ENCODE peak calls at places on chromosomes 2 and 18, in seven cellular contexts. E is neural progenitor cell, B is AG09309, A is sigmoid colon, X is osteocyte, H is MCF 10A, F is astrocyte of the spinal cord. G is an unnamed sample.
A peak's percentile ranks its signal among the peaks of the same experiment; 100 is the strongest.

GRCh38 chr2:25281581-25281980 is 60.1 kb downstream of the DNMT3A start:
- DNase-seq in E (no peak), B (no peak), A (no peak), X (no peak), H (peak; percentile 17), F (no peak), G (no peak)

GRCh38 chr2:20446280-20446916 is 476 bp upstream of the RHOB start:
- DNase-seq in E (peak; percentile 11), B (no peak), A (peak; percentile 78), X (no peak), H (no peak), F (no peak), G (no peak)

GRCh38 chr2:15241208-15241607 is 319.9 kb downstream of the NBAS start:
- DNase-seq in E (no peak), B (no peak), A (no peak), X (no peak), H (no peak), F (no peak), G (no peak)

GRCh38 chr2:69547984-69548715 is 95.4 kb downstream of the AAK1 start:
- DNase-seq in E (no peak), B (no peak), A (no peak), X (no peak), H (no peak), F (no peak), G (no peak)

GRCh38 chr2:136101042-136101441 is 16.9 kb downstream of the CXCR4 start:
- DNase-seq in E (no peak), B (no peak), A (no peak), X (no peak), H (no peak), F (no peak), G (no peak)

GRCh38 chr2:65666156-65666725 is 233.8 kb upstream of the SPRED2 start:
- DNase-seq in E (no peak), B (peak; percentile 37), A (no peak), X (no peak), H (peak; percentile 56), F (peak; percentile 70), G (peak; percentile 27)

GRCh38 chr2:111898703-111899514 is 502 bp downstream of the MERTK start:
- DNase-seq in E (peak; percentile 68), B (no peak), A (peak; percentile 74), X (no peak), H (no peak), F (peak; percentile 19), G (no peak)

GRCh38 chr2:149049142-149049541 is 10.6 kb downstream of the LYPD6B start:
- DNase-seq in E (no peak), B (peak; percentile 37), A (no peak), X (no peak), H (peak; percentile 37), F (no peak), G (peak; percentile 7)

GRCh38 chr18:28995319-28995718 is 818.4 kb upstream of the CDH2 start:
- DNase-seq in E (no peak), B (no peak), A (no peak), X (no peak), H (peak; percentile 19), F (no peak), G (no peak)

GRCh38 chr2:212532585-212532984 is 6.0 kb downstream of the ERBB4 start:
- DNase-seq in E (no peak), B (no peak), A (no peak), X (no peak), H (no peak), F (no peak), G (no peak)
- TF ChIP-seq CTCF in E (peak; percentile 51), B (no peak), A (no peak), X (peak; percentile 16), H (no peak), F (no peak), G (no peak)

DNA sequence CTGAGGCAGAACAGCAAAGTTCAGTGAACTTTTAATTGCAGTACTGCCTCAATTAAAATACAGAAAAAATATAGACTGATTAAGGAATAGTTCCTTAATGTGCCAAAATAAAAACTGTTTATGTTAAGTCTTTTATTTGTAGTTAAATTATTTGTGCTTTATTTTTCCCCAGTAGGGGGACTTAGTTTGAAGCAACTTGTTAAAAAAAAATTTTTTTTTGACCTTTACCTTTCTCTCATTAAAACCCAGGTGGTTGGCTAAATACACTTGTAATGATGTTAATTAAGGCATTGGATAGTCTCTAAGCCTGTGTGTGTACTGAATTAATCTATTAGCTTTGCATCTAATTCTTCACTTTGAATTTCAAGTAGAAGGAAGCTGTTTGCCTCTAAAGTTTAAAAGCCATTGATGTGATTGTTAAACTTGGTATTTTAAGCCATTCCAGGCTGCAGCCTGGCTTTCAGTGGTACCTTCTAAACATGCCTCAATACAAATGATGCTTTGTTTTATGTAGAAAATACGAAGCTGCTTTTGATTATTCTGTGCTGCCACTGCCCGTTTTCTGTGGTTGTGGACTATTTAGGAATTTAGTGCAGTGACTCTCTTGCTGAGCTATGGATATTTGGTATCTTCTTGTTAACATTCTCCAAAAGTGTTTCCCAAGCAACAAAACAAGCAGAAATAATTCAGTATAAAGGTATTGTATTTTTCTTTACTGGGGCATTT is 102.9 kb downstream of the TANC1 start:
- DNase-seq in E (no peak), B (peak; percentile 84), A (no peak), X (no peak), H (no peak), F (peak; percentile 85), G (no peak)
- TF ChIP-seq CTCF in E (no peak), B (no peak), A (no peak), X (peak; percentile 18), H (no peak), F (no peak), G (peak; percentile 13)

GRCh38 chr2:118145806-118146205 is 57.5 kb downstream of the INSIG2 start:
- DNase-seq in E (no peak), B (no peak), A (no peak), X (no peak), H (no peak), F (no peak), G (no peak)
- TF ChIP-seq CTCF in E (no peak), B (no peak), A (no peak), X (no peak), H (no peak), F (no peak), G (no peak)

DNA sequence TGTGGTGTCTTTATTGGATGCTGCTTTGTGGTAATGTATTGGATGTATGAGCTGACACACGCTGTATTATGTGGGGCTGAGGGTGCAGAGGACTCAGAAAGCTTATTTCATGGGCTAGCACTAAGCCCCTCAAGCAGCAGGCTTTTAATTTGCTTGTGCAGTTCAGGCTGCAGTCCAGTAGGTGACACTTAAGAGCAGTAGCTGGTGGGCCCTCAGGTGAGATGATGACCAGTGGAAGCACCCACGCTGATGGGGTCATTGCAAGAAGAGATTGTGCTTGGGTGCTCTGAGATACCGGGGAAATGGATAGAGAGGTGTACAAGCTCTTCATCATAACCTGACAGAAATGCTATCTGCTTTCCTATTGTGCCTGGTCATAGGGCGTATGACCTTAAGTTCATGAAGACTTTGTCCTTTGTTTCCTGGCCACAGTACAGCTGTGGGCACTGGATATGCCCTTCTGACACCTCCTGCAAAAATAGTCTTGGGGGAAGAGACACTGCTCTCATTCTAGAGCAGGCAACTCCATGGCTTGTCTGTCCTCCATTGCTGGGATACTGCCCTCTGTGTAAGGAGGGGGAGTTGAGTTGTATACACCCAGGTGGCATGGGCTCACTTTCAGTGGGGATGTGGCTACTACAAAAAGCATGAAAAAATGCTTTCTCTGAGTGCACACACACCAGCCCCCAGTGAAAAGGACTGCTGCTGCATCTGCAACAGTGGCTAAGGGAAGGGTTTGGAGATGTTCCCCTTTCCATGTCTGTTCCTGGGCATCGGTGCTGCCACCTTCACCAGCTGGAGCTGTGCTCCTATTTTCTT is 205.7 kb upstream of the ZSWIM2 start:
- DNase-seq in E (peak; percentile 33), B (no peak), A (no peak), X (no peak), H (no peak), F (no peak), G (no peak)
- TF ChIP-seq CTCF in E (peak; percentile 38), B (no peak), A (no peak), X (no peak), H (no peak), F (peak; percentile 23), G (no peak)

DNA sequence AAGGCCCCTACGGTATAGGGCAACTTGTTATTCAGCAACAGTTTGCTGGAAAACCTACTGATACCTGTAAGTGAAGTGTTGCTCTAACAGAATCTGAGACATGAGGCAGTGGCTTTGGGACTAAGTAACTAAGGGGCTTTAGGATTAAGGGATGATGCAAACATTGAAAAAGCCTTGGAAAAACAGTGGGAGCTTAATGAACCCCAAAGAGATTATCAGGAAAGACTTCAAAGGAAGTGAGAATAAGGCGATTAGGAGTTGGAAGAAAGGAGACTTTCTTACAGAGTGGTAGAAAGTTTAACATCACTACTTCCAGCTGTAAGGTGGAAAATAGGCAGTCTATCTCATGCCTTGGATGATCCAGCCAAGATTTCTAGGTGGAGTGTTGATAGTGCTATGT is 158.2 kb upstream of the TRIB2 start:
- DNase-seq in E (peak; percentile 66), B (no peak), A (no peak), X (no peak), H (no peak), F (no peak), G (no peak)
- TF ChIP-seq CTCF in E (no peak), B (no peak), A (no peak), X (no peak), H (no peak), F (no peak), G (no peak)

GRCh38 chr2:207767461-207768167 is 2.1 kb downstream of the FZD5 start:
- DNase-seq in E (peak; percentile 82), B (no peak), A (peak; percentile 80), X (no peak), H (no peak), F (peak; percentile 20), G (no peak)
- TF ChIP-seq CTCF in E (peak; percentile 52), B (peak; percentile 33), A (peak; percentile 19), X (peak; percentile 55), H (no peak), F (peak; percentile 49), G (peak; percentile 33)

GRCh38 chr2:181310967-181311366 is 146.2 kb upstream of the ITGA4 start:
- DNase-seq in E (no peak), B (no peak), A (no peak), X (no peak), H (no peak), F (no peak), G (no peak)
- TF ChIP-seq CTCF in E (no peak), B (no peak), A (no peak), X (no peak), H (no peak), F (no peak), G (no peak)

G was measured in AG04450.